ENCODE peak calls at places on chromosomes 16 and 17, in ten cellular contexts. V is caudate nucleus; K is effector memory CD4-positive, alpha-beta T cell; Z is astrocyte of the hippocampus; P is HS-5; R is endothelial cell; G is renal cortical epithelial cell; N is NCI-H2171 treated with DMSO at 0.1 percent for 48 hours; D is GF-D8; H is lower lobe of right lung. W is an unnamed sample.

GRCh38 chr16:88377961-88378360 is 4.8 kb upstream of the ZNF469 start:
- DNase-seq in V (no peak), K (no peak), Z (no peak), P (no peak), R (no peak), G (no peak), N (no peak), D (no peak), H (peak), W (no peak)

GRCh38 chr16:11629071-11630030 is 38.9 kb upstream of the SNN start:
- DNase-seq in V (no peak), K (no peak), Z (no peak), P (no peak), R (no peak), G (no peak), N (peak), D (peak), H (peak), W (no peak)

GRCh38 chr17:31581022-31581483 is 189.6 kb downstream of the RAB11FIP4 start:
- DNase-seq in V (peak), K (no peak), Z (peak), P (no peak), R (no peak), G (peak), N (no peak), D (no peak), H (peak), W (peak)

GRCh38 chr17:78517421-78517820 is 59.8 kb downstream of the DNAH17 start:
- DNase-seq in V (no peak), K (no peak), Z (no peak), P (no peak), R (no peak), G (no peak), N (no peak), D (no peak), H (no peak), W (no peak)

GRCh38 chr17:76934561-76935320 is 66.5 kb downstream of the MGAT5B start:
- DNase-seq in V (no peak), K (no peak), Z (no peak), P (no peak), R (no peak), G (no peak), N (no peak), D (no peak), H (no peak), W (no peak)

GRCh38 chr16:30633526-30633925 is 17.2 kb upstream of the PRR14 start:
- DNase-seq in V (no peak), K (no peak), Z (no peak), P (no peak), R (no peak), G (no peak), N (no peak), D (no peak), H (no peak), W (no peak)

GRCh38 chr16:84339766-84340165 is 28.6 kb upstream of the ATP2C2 start:
- DNase-seq in V (no peak), K (no peak), Z (no peak), P (no peak), R (no peak), G (no peak), N (no peak), D (no peak), H (no peak), W (no peak)

GRCh38 chr16:53132406-53132805 is 77.6 kb downstream of the CHD9 start:
- DNase-seq in V (no peak), K (no peak), Z (no peak), P (no peak), R (no peak), G (no peak), N (no peak), D (no peak), H (no peak), W (no peak)

GRCh38 chr16:85046472-85046916 is 18.9 kb downstream of the KIAA0513 start:
- DNase-seq in V (no peak), K (no peak), Z (no peak), P (no peak), R (no peak), G (no peak), N (no peak), D (no peak), H (peak), W (no peak)

GRCh38 chr16:116015-116414 is 22.5 kb downstream of the NPRL3 start:
- DNase-seq in V (no peak), K (no peak), Z (no peak), P (no peak), R (no peak), G (no peak), N (no peak), D (no peak), H (no peak), W (no peak)

GRCh38 chr16:68510775-68511174 is 28.3 kb upstream of the ZFP90 start:
- DNase-seq in V (no peak), K (no peak), Z (no peak), P (no peak), R (no peak), G (no peak), N (no peak), D (no peak), H (no peak), W (no peak)

W was measured in astrocyte of the cerebellum.